ENCODE peak calls at places on chromosomes 7 and 10, in five cellular contexts. F, V, A, T and G are unnamed samples.

GRCh38 chr7:94510582-94511456 is 1.2 kb downstream of the CASD1 start:
- DNase-seq in F (peak), V (no peak), A (peak), T (no peak), G (peak)

GRCh38 chr10:61153766-61154165 is 209.8 kb upstream of the RHOBTB1 start:
- DNase-seq in F (no peak), V (no peak), A (no peak), T (no peak), G (no peak)

GRCh38 chr7:154906201-154906600 is 96.7 kb downstream of the PAXIP1 start:
- DNase-seq in F (no peak), V (no peak), A (no peak), T (no peak), G (no peak)

GRCh38 chr7:47690902-47691558 is 109.1 kb upstream of the TNS3 start:
- DNase-seq in F (no peak), V (no peak), A (no peak), T (no peak), G (no peak)

GRCh38 chr10:42988517-42989395 is 88.1 kb upstream of the RET start:
- DNase-seq in F (no peak), V (peak), A (no peak), T (no peak), G (no peak)

GRCh38 chr10:13146383-13146782 is 15.0 kb upstream of the MCM10 start:
- DNase-seq in F (no peak), V (no peak), A (peak), T (no peak), G (no peak)

GRCh38 chr7:151608031-151608551 is 88.4 kb upstream of the RHEB start:
- DNase-seq in F (no peak), V (no peak), A (peak), T (no peak), G (no peak)

GRCh38 chr7:77550586-77550985 is 13.5 kb downstream of the PTPN12 start:
- DNase-seq in F (no peak), V (no peak), A (no peak), T (no peak), G (no peak)

GRCh38 chr7:140316165-140316661 is 82.1 kb downstream of the SLC37A3 start:
- DNase-seq in F (no peak), V (no peak), A (peak), T (no peak), G (no peak)

GRCh38 chr7:77368974-77369373 is 47.2 kb downstream of the GSAP start:
- DNase-seq in F (no peak), V (no peak), A (peak), T (no peak), G (no peak)

GRCh38 chr10:15342970-15343369 is 28.1 kb downstream of the FAM171A1 start:
- DNase-seq in F (no peak), V (no peak), A (no peak), T (no peak), G (no peak)

GRCh38 chr10:5534051-5534821 is 9.5 kb downstream of the CALML3 start:
- DNase-seq in F (peak), V (no peak), A (no peak), T (no peak), G (no peak)

GRCh38 chr7:100677308-100678095 is 4.0 kb downstream of the GNB2 start:
- DNase-seq in F (no peak), V (no peak), A (no peak), T (no peak), G (no peak)

GRCh38 chr10:89301721-89302445 is at the start of gene IFIT2:
- DNase-seq in F (peak), V (no peak), A (peak), T (peak), G (no peak)

GRCh38 chr7:136869006-136869961 is 832 bp downstream of the CHRM2 start:
- DNase-seq in F (no peak), V (no peak), A (no peak), T (no peak), G (peak)

GRCh38 chr7:16695621-16696237 is 49.7 kb downstream of the BZW2 start:
- DNase-seq in F (peak), V (peak), A (peak), T (no peak), G (peak)

GRCh38 chr10:71763352-71764127 is 9.8 kb downstream of the VSIR start:
- DNase-seq in F (no peak), V (peak), A (no peak), T (no peak), G (no peak)

GRCh38 chr7:28739826-28740225 is 218.3 kb downstream of the TRIL start:
- DNase-seq in F (no peak), V (no peak), A (no peak), T (no peak), G (no peak)

GRCh38 chr7:116316838-116317612 is 106.7 kb downstream of the TES start:
- DNase-seq in F (peak), V (no peak), A (peak), T (peak), G (no peak)

GRCh38 chr10:46028584-46029570 is 1.5 kb downstream of the NCOA4 start:
- DNase-seq in F (peak), V (no peak), A (peak), T (no peak), G (no peak)

GRCh38 chr7:145219461-145219860 is 383.6 kb upstream of the TPK1 start:
- DNase-seq in F (no peak), V (no peak), A (no peak), T (no peak), G (no peak)

GRCh38 chr10:126686732-126687693 is 16.5 kb upstream of the C10orf90 start:
- DNase-seq in F (no peak), V (no peak), A (no peak), T (no peak), G (no peak)

GRCh38 chr7:41175435-41175834 is 527.5 kb downstream of the INHBA start:
- DNase-seq in F (no peak), V (no peak), A (no peak), T (no peak), G (peak)

GRCh38 chr10:27192284-27192683 is 37.1 kb downstream of the MASTL start:
- DNase-seq in F (no peak), V (no peak), A (peak), T (no peak), G (no peak)

GRCh38 chr7:22895491-22895890 is 72.8 kb upstream of the TOMM7 start:
- DNase-seq in F (no peak), V (no peak), A (no peak), T (no peak), G (no peak)

GRCh38 chr7:142797342-142797798 is 26.6 kb downstream of the PRSS2 start:
- DNase-seq in F (no peak), V (no peak), A (no peak), T (no peak), G (no peak)
- TF ChIP-seq MAX in F (no peak), V (no peak), A (no peak), T (no peak), G (peak)

GRCh38 chr10:19169684-19170083 is 121.1 kb downstream of the MALRD1 start:
- DNase-seq in F (peak), V (no peak), A (no peak), T (no peak), G (no peak)
- TF ChIP-seq ESRRA in F (no peak), V (no peak), A (no peak), T (no peak), G (no peak)

DNA sequence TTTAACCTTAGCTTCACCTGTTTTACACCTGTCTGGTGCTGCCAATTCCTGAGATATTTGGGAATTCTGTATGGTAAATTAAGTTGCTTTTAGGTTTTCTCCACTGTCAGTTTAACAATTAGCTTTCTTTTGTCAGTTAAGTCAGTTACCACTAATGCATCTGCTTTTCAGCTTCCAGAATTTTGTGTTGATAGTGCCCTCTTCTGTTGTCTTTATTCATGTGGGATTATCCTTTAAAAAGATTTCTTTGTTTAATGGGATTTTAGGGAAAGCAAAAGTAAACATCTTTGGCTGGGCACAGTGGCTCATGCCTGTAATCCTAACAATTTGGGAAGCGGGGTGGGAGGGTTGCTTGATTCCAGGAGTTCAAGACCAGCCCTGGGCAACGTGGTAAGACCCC is 8.1 kb downstream of the TFAM start:
- DNase-seq in F (no peak), V (no peak), A (no peak), T (no peak), G (no peak)
- TF ChIP-seq MAX in F (no peak), V (no peak), A (no peak), T (no peak), G (no peak)

GRCh38 chr10:78973901-78974408 is 94.8 kb upstream of the ZMIZ1 start:
- DNase-seq in F (peak), V (peak), A (peak), T (no peak), G (peak)
- TF ChIP-seq ESRRA in F (no peak), V (no peak), A (no peak), T (no peak), G (no peak)

GRCh38 chr7:122304996-122305421 is 459 bp upstream of the FEZF1 start:
- DNase-seq in F (no peak), V (no peak), A (no peak), T (no peak), G (peak)
- TF ChIP-seq MAX in F (no peak), V (no peak), A (no peak), T (no peak), G (no peak)

GRCh38 chr10:95389176-95389575 is 98.4 kb upstream of the PDLIM1 start:
- DNase-seq in F (peak), V (no peak), A (no peak), T (no peak), G (no peak)
- TF ChIP-seq ESRRA in F (no peak), V (no peak), A (no peak), T (no peak), G (no peak)

DNA sequence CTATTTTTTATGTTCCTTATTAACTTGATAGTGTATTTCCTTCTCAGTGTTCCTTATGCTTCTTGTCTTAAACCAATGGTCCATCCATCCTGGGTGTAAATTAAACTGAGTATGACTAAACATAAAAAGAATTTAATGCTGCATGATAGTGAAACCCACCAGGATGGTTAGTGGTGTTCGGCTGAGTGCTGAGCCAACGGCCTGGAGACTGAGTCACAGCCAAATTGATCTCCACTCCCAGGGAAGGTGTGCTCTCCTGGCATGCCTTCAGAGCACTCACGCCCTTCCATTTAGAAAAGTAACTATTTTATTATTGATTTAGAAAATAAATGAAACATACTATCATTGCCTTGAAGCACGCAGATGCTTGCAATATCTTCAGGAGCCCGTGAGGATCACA is 39.9 kb upstream of the LOXL4 start:
- DNase-seq in F (no peak), V (no peak), A (no peak), T (no peak), G (no peak)
- TF ChIP-seq MAX in F (no peak), V (no peak), A (no peak), T (no peak), G (no peak)

GRCh38 chr10:30865141-30865926 is 166.3 kb downstream of the ZNF438 start:
- DNase-seq in F (no peak), V (no peak), A (no peak), T (no peak), G (no peak)

GRCh38 chr10:30862486-30862885 is 169.2 kb downstream of the ZNF438 start:
- DNase-seq in F (no peak), V (no peak), A (no peak), T (no peak), G (no peak)

GRCh38 chr10:30861976-30862375 is 169.7 kb downstream of the ZNF438 start:
- DNase-seq in F (no peak), V (no peak), A (no peak), T (no peak), G (no peak)

GRCh38 chr10:30861217-30861616 is 170.4 kb downstream of the ZNF438 start:
- DNase-seq in F (no peak), V (no peak), A (no peak), T (no peak), G (no peak)

DNA sequence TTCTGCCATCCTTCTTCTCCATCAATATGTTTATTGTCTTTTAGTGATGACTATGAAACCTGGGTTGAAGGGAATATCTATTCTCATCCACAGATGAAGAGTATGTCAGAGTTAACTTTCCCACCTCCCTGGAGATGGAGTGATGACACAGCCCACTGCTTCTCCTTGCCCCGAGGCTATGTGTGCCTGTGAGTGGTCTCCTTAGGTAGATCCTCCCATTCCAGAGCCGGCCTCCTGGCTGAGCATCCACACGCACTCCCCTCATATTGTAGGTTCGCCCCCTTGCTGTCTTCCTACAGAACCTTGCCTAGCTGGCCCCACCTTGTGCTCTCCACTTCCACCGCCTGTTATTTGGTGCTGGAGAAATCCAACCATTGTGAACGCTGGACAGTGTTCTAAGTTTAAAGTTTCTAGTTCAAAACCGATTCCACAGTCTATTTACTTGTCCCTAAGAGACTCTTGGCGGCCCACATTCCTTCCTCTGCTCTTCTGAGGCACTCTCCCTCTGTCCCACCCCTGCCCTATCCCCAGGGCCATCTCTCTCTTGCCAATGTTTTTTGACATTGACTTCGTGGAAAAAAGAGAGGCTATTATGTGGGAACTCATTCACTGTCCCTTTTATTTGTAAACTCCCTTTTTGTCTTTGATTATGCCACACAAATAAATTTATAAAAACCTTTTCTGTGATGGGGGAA is 168.0 kb downstream of the ZNF438 start:
- DNase-seq in F (no peak), V (no peak), A (no peak), T (no peak), G (no peak)
- TF ChIP-seq ESRRA in F (no peak), V (no peak), A (no peak), T (no peak), G (no peak)

GRCh38 chr10:95542330-95542729 is 18.8 kb downstream of the SORBS1 start:
- DNase-seq in F (no peak), V (no peak), A (no peak), T (no peak), G (no peak)

GRCh38 chr10:95544783-95545500 is 16.2 kb downstream of the SORBS1 start:
- DNase-seq in F (no peak), V (no peak), A (no peak), T (no peak), G (no peak)

GRCh38 chr10:95543459-95543858 is 17.7 kb downstream of the SORBS1 start:
- DNase-seq in F (no peak), V (no peak), A (no peak), T (no peak), G (no peak)

GRCh38 chr10:95540514-95541052 is 20.6 kb downstream of the SORBS1 start:
- DNase-seq in F (no peak), V (no peak), A (no peak), T (no peak), G (no peak)

GRCh38 chr10:95542761-95543160 is 18.4 kb downstream of the SORBS1 start:
- DNase-seq in F (no peak), V (no peak), A (no peak), T (no peak), G (no peak)
- TF ChIP-seq MAX in F (no peak), V (no peak), A (no peak), T (no peak), G (no peak)